ENCODE peak calls at places on chromosomes 3 and 15, in eight cellular contexts. Y is left cardiac atrium, W is GM12865, V is NCI-H748 treated with DMSO at 0.1 percent for 48 hours, A is T-helper 9 cell, P is Peyer's patch, J is fibroblast of the aortic adventitia, D is SW480. Z is an unnamed sample.

GRCh38 chr3:113912551-113913246 is 35.1 kb upstream of the ZDHHC23 start:
- DNase-seq in Y (no peak), D (peak; percentile 90), W (peak; percentile 78), A (peak; percentile 1), P (peak; percentile 65), V (peak; percentile 41), J (peak; percentile 80), Z (peak; percentile 11)

GRCh38 chr3:108408883-108409612 is 101.3 kb downstream of the MYH15 start:
- DNase-seq in P (peak; percentile 84), J (no peak), Y (no peak), W (no peak), V (no peak), A (no peak), D (no peak), Z (no peak)

GRCh38 chr3:24583004-24583403 is 88.4 kb upstream of the THRB start:
- DNase-seq in A (no peak), W (no peak), Y (no peak), J (peak; percentile 16), D (no peak), V (no peak), P (peak; percentile 47), Z (no peak)

GRCh38 chr3:105686324-105686897 is 182.4 kb downstream of the CBLB start:
- DNase-seq in Y (no peak), J (peak; percentile 64), D (peak; percentile 37), W (peak; percentile 19), A (no peak), V (no peak), P (no peak), Z (no peak)

GRCh38 chr3:58899159-58899952 is 150.5 kb downstream of the CFAP20DC start:
- DNase-seq in Y (peak; percentile 80), P (peak; percentile 47), J (peak; percentile 48), W (peak; percentile 65), D (peak; percentile 16), A (no peak), V (no peak), Z (no peak)

GRCh38 chr3:195270350-195271115 is 426 bp downstream of the XXYLT1 start:
- DNase-seq in W (peak; percentile 81), V (no peak), J (peak; percentile 68), Y (no peak), D (peak; percentile 70), A (peak; percentile 23), P (peak; percentile 86), Z (peak; percentile 15)

GRCh38 chr15:67035886-67036285 is 29.5 kb upstream of the SMAD3 start:
- DNase-seq in V (no peak), W (no peak), D (no peak), Y (no peak), P (no peak), A (no peak), J (peak; percentile 58), Z (no peak)

GRCh38 chr3:134885877-134886621 is 91.0 kb downstream of the EPHB1 start:
- DNase-seq in P (no peak), W (peak; percentile 73), D (peak; percentile 34), V (no peak), Y (no peak), A (no peak), J (no peak), Z (no peak)

GRCh38 chr3:186509423-186509822 is 34.8 kb downstream of the CRYGS start:
- DNase-seq in P (no peak), J (no peak), W (no peak), Y (no peak), A (no peak), V (no peak), D (peak; percentile 48), Z (no peak)

GRCh38 chr15:68339481-68339880 is 61.9 kb downstream of the FEM1B start:
- DNase-seq in D (no peak), W (no peak), J (no peak), Y (no peak), V (no peak), P (no peak), A (no peak), Z (no peak)

GRCh38 chr3:160226026-160226739 is 961 bp downstream of the C3orf80 start:
- DNase-seq in D (no peak), V (no peak), J (no peak), A (no peak), W (peak; percentile 18), P (no peak), Y (peak; percentile 24), Z (no peak)

GRCh38 chr15:34850121-34850520 is 54.8 kb upstream of the ACTC1 start:
- DNase-seq in Y (no peak), J (no peak), W (no peak), P (no peak), A (no peak), D (no peak), V (no peak), Z (no peak)

GRCh38 chr15:39756806-39757522 is 25.7 kb downstream of the FSIP1 start:
- DNase-seq in D (peak; percentile 56), A (no peak), J (peak; percentile 89), P (no peak), W (peak; percentile 68), Y (no peak), V (peak; percentile 29), Z (peak; percentile 11)

GRCh38 chr3:150521458-150521857 is 24.8 kb downstream of the SERP1 start:
- DNase-seq in D (peak; percentile 7), Y (no peak), A (no peak), J (no peak), W (no peak), P (no peak), V (no peak), Z (no peak)

Z was measured in effector memory CD4-positive, alpha-beta T cell.